ENCODE peak calls at places on chromosome 15, in seven cellular contexts. One of them, this sample, is unnamed.

GRCh38 chr15:39642011-39642640 is 61.2 kb downstream of the THBS1 start:
- DNase-seq in foreskin keratinocyte: peak
- DNase-seq in fibroblast of pulmonary artery: peak
- DNase-seq in astrocyte of the cerebellum: peak
- DNase-seq in esophagus squamous epithelium: no peak
- DNase-seq in uterus: no peak
- DNase-seq in PC-9: peak
- DNase-seq in this sample: no peak

GRCh38 chr15:67085818-67086649 is 20.6 kb downstream of the SMAD3 start:
- DNase-seq in PC-9: no peak
- DNase-seq in uterus: no peak
- DNase-seq in fibroblast of pulmonary artery: peak
- DNase-seq in esophagus squamous epithelium: no peak
- DNase-seq in astrocyte of the cerebellum: peak
- DNase-seq in foreskin keratinocyte: no peak
- DNase-seq in this sample: no peak

GRCh38 chr15:76345880-76346665 is 9.5 kb downstream of the ISL2 start:
- DNase-seq in uterus: no peak
- DNase-seq in esophagus squamous epithelium: no peak
- DNase-seq in PC-9: no peak
- DNase-seq in fibroblast of pulmonary artery: no peak
- DNase-seq in foreskin keratinocyte: no peak
- DNase-seq in astrocyte of the cerebellum: no peak
- DNase-seq in this sample: no peak

GRCh38 chr15:34647569-34648334 is 64.3 kb upstream of the GOLGA8B start:
- DNase-seq in esophagus squamous epithelium: no peak
- DNase-seq in astrocyte of the cerebellum: no peak
- DNase-seq in uterus: no peak
- DNase-seq in PC-9: no peak
- DNase-seq in fibroblast of pulmonary artery: no peak
- DNase-seq in foreskin keratinocyte: no peak
- DNase-seq in this sample: no peak

GRCh38 chr15:89396723-89397652 is 62.4 kb upstream of the POLG start:
- DNase-seq in fibroblast of pulmonary artery: no peak
- DNase-seq in astrocyte of the cerebellum: no peak
- DNase-seq in foreskin keratinocyte: no peak
- DNase-seq in uterus: no peak
- DNase-seq in esophagus squamous epithelium: no peak
- DNase-seq in PC-9: no peak
- DNase-seq in this sample: no peak

GRCh38 chr15:67840747-67841634 is 1.1 kb upstream of the RNU6-1 start:
- DNase-seq in fibroblast of pulmonary artery: peak
- DNase-seq in esophagus squamous epithelium: no peak
- DNase-seq in PC-9: no peak
- DNase-seq in uterus: no peak
- DNase-seq in astrocyte of the cerebellum: no peak
- DNase-seq in foreskin keratinocyte: no peak
- DNase-seq in this sample: no peak

GRCh38 chr15:72927451-72927850 is 124.8 kb upstream of the NEO1 start:
- DNase-seq in esophagus squamous epithelium: no peak
- DNase-seq in fibroblast of pulmonary artery: no peak
- DNase-seq in foreskin keratinocyte: no peak
- DNase-seq in uterus: no peak
- DNase-seq in PC-9: no peak
- DNase-seq in astrocyte of the cerebellum: no peak
- DNase-seq in this sample: no peak

GRCh38 chr15:89753855-89754254 is 2.8 kb upstream of the MESP1 start:
- DNase-seq in foreskin keratinocyte: no peak
- DNase-seq in fibroblast of pulmonary artery: no peak
- DNase-seq in uterus: no peak
- DNase-seq in esophagus squamous epithelium: no peak
- DNase-seq in astrocyte of the cerebellum: no peak
- DNase-seq in PC-9: no peak
- DNase-seq in this sample: no peak

GRCh38 chr15:73570355-73571032 is 62.7 kb downstream of the NPTN start:
- DNase-seq in uterus: no peak
- DNase-seq in PC-9: no peak
- DNase-seq in esophagus squamous epithelium: no peak
- DNase-seq in fibroblast of pulmonary artery: no peak
- DNase-seq in astrocyte of the cerebellum: no peak
- DNase-seq in foreskin keratinocyte: no peak
- DNase-seq in this sample: no peak

GRCh38 chr15:70704731-70705130 is 58.6 kb downstream of the UACA start:
- DNase-seq in uterus: no peak
- DNase-seq in esophagus squamous epithelium: no peak
- DNase-seq in foreskin keratinocyte: no peak
- DNase-seq in PC-9: no peak
- DNase-seq in fibroblast of pulmonary artery: no peak
- DNase-seq in astrocyte of the cerebellum: no peak
- DNase-seq in this sample: no peak

GRCh38 chr15:83275412-83275811 is 9.1 kb downstream of the BNC1 start:
- DNase-seq in fibroblast of pulmonary artery: no peak
- DNase-seq in esophagus squamous epithelium: no peak
- DNase-seq in foreskin keratinocyte: no peak
- DNase-seq in astrocyte of the cerebellum: no peak
- DNase-seq in PC-9: no peak
- DNase-seq in uterus: no peak
- DNase-seq in this sample: no peak

GRCh38 chr15:57272770-57273357 is 103.4 kb upstream of the CGNL1 start:
- DNase-seq in esophagus squamous epithelium: no peak
- DNase-seq in uterus: no peak
- DNase-seq in fibroblast of pulmonary artery: no peak
- DNase-seq in foreskin keratinocyte: no peak
- DNase-seq in PC-9: no peak
- DNase-seq in astrocyte of the cerebellum: no peak
- DNase-seq in this sample: no peak

GRCh38 chr15:75577401-75578205 is 1.5 kb downstream of the PTPN9 start:
- DNase-seq in astrocyte of the cerebellum: no peak
- DNase-seq in esophagus squamous epithelium: no peak
- DNase-seq in uterus: no peak
- DNase-seq in foreskin keratinocyte: no peak
- DNase-seq in PC-9: no peak
- DNase-seq in fibroblast of pulmonary artery: peak
- DNase-seq in this sample: peak

GRCh38 chr15:88042047-88042446 is 214.5 kb downstream of the NTRK3 start:
- DNase-seq in foreskin keratinocyte: no peak
- DNase-seq in uterus: no peak
- DNase-seq in PC-9: no peak
- DNase-seq in fibroblast of pulmonary artery: no peak
- DNase-seq in esophagus squamous epithelium: no peak
- DNase-seq in astrocyte of the cerebellum: no peak
- DNase-seq in this sample: no peak

GRCh38 chr15:29222129-29222853 is 47.3 kb downstream of the NSMCE3 start:
- DNase-seq in uterus: no peak
- DNase-seq in foreskin keratinocyte: no peak
- DNase-seq in astrocyte of the cerebellum: no peak
- DNase-seq in PC-9: no peak
- DNase-seq in fibroblast of pulmonary artery: no peak
- DNase-seq in esophagus squamous epithelium: no peak
- DNase-seq in this sample: no peak

GRCh38 chr15:29226431-29227216 is 43.0 kb downstream of the NSMCE3 start:
- DNase-seq in esophagus squamous epithelium: no peak
- DNase-seq in astrocyte of the cerebellum: no peak
- DNase-seq in uterus: no peak
- DNase-seq in PC-9: no peak
- DNase-seq in fibroblast of pulmonary artery: no peak
- DNase-seq in foreskin keratinocyte: no peak
- DNase-seq in this sample: no peak

GRCh38 chr15:29225534-29226224 is 43.9 kb downstream of the NSMCE3 start:
- DNase-seq in PC-9: no peak
- DNase-seq in uterus: no peak
- DNase-seq in esophagus squamous epithelium: no peak
- DNase-seq in foreskin keratinocyte: no peak
- DNase-seq in astrocyte of the cerebellum: no peak
- DNase-seq in fibroblast of pulmonary artery: peak
- DNase-seq in this sample: no peak

GRCh38 chr15:29220852-29221251 is 48.8 kb downstream of the NSMCE3 start:
- DNase-seq in astrocyte of the cerebellum: no peak
- DNase-seq in esophagus squamous epithelium: no peak
- DNase-seq in uterus: no peak
- DNase-seq in foreskin keratinocyte: no peak
- DNase-seq in PC-9: no peak
- DNase-seq in fibroblast of pulmonary artery: no peak
- DNase-seq in this sample: no peak

GRCh38 chr15:29223640-29224039 is 46.0 kb downstream of the NSMCE3 start:
- DNase-seq in foreskin keratinocyte: no peak
- DNase-seq in astrocyte of the cerebellum: no peak
- DNase-seq in PC-9: no peak
- DNase-seq in uterus: no peak
- DNase-seq in esophagus squamous epithelium: no peak
- DNase-seq in fibroblast of pulmonary artery: no peak
- DNase-seq in this sample: no peak
- TF ChIP-seq CTCF in foreskin keratinocyte: no peak
- TF ChIP-seq CTCF in astrocyte of the cerebellum: no peak
- TF ChIP-seq CTCF in PC-9: no peak
- TF ChIP-seq CTCF in uterus: no peak
- TF ChIP-seq CTCF in esophagus squamous epithelium: no peak
- TF ChIP-seq CTCF in fibroblast of pulmonary artery: no peak
- TF ChIP-seq CTCF in this sample: no peak

GRCh38 chr15:64653757-64654156 is 121.6 kb downstream of the RBPMS2 start:
- DNase-seq in PC-9: no peak
- DNase-seq in foreskin keratinocyte: no peak
- DNase-seq in uterus: no peak
- DNase-seq in astrocyte of the cerebellum: no peak
- DNase-seq in fibroblast of pulmonary artery: peak
- DNase-seq in esophagus squamous epithelium: no peak
- DNase-seq in this sample: no peak
- TF ChIP-seq CTCF in PC-9: peak
- TF ChIP-seq CTCF in foreskin keratinocyte: peak
- TF ChIP-seq CTCF in uterus: peak
- TF ChIP-seq CTCF in astrocyte of the cerebellum: peak
- TF ChIP-seq CTCF in fibroblast of pulmonary artery: peak
- TF ChIP-seq CTCF in esophagus squamous epithelium: peak
- TF ChIP-seq CTCF in this sample: no peak

GRCh38 chr15:80979538-80980200 is 9.9 kb downstream of the MESD start:
- DNase-seq in foreskin keratinocyte: no peak
- DNase-seq in esophagus squamous epithelium: no peak
- DNase-seq in PC-9: no peak
- DNase-seq in uterus: no peak
- DNase-seq in fibroblast of pulmonary artery: no peak
- DNase-seq in astrocyte of the cerebellum: no peak
- DNase-seq in this sample: no peak

GRCh38 chr15:80976851-80977250 is 12.8 kb downstream of the MESD start:
- DNase-seq in uterus: no peak
- DNase-seq in PC-9: no peak
- DNase-seq in esophagus squamous epithelium: no peak
- DNase-seq in fibroblast of pulmonary artery: no peak
- DNase-seq in astrocyte of the cerebellum: no peak
- DNase-seq in foreskin keratinocyte: no peak
- DNase-seq in this sample: peak

GRCh38 chr15:80978685-80979084 is 10.9 kb downstream of the MESD start:
- DNase-seq in uterus: no peak
- DNase-seq in fibroblast of pulmonary artery: no peak
- DNase-seq in astrocyte of the cerebellum: no peak
- DNase-seq in esophagus squamous epithelium: no peak
- DNase-seq in PC-9: no peak
- DNase-seq in foreskin keratinocyte: no peak
- DNase-seq in this sample: no peak

GRCh38 chr15:80974914-80975313 is 14.7 kb downstream of the MESD start:
- DNase-seq in uterus: no peak
- DNase-seq in esophagus squamous epithelium: no peak
- DNase-seq in fibroblast of pulmonary artery: no peak
- DNase-seq in astrocyte of the cerebellum: no peak
- DNase-seq in foreskin keratinocyte: no peak
- DNase-seq in PC-9: no peak
- DNase-seq in this sample: no peak

DNA sequence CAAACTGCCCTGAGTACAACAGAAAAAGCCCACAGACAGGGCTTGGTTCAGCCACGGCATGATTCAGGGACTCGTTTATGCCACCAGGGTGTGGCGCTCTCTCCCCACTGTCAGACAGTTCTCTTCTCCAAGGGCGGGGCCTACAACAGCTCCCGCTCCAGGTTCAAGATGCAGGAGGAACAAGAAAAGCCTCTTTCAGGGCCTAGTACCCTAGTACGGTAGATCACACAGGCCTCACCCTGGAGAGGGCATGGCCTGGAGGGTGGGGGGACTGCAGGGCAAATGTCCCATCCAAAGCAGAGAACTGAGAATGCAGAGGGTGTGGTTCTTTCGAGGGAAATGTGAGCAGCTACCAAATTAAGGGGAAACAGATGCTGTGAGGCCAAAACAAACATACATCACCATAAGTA is 12.0 kb downstream of the MESD start:
- DNase-seq in uterus: peak
- DNase-seq in PC-9: no peak
- DNase-seq in astrocyte of the cerebellum: no peak
- DNase-seq in fibroblast of pulmonary artery: peak
- DNase-seq in esophagus squamous epithelium: no peak
- DNase-seq in foreskin keratinocyte: no peak
- DNase-seq in this sample: no peak
- TF ChIP-seq CTCF in uterus: peak
- TF ChIP-seq CTCF in PC-9: no peak
- TF ChIP-seq CTCF in astrocyte of the cerebellum: peak
- TF ChIP-seq CTCF in fibroblast of pulmonary artery: peak
- TF ChIP-seq CTCF in esophagus squamous epithelium: peak
- TF ChIP-seq CTCF in foreskin keratinocyte: peak
- TF ChIP-seq CTCF in this sample: peak

GRCh38 chr15:23663232-23663631 is 15.6 kb upstream of the MAGEL2 start:
- DNase-seq in foreskin keratinocyte: no peak
- DNase-seq in esophagus squamous epithelium: no peak
- DNase-seq in PC-9: no peak
- DNase-seq in astrocyte of the cerebellum: no peak
- DNase-seq in uterus: no peak
- DNase-seq in fibroblast of pulmonary artery: no peak
- DNase-seq in this sample: no peak
- TF ChIP-seq CTCF in foreskin keratinocyte: no peak
- TF ChIP-seq CTCF in esophagus squamous epithelium: no peak
- TF ChIP-seq CTCF in PC-9: no peak
- TF ChIP-seq CTCF in astrocyte of the cerebellum: no peak
- TF ChIP-seq CTCF in uterus: no peak
- TF ChIP-seq CTCF in fibroblast of pulmonary artery: no peak
- TF ChIP-seq CTCF in this sample: no peak

DNA sequence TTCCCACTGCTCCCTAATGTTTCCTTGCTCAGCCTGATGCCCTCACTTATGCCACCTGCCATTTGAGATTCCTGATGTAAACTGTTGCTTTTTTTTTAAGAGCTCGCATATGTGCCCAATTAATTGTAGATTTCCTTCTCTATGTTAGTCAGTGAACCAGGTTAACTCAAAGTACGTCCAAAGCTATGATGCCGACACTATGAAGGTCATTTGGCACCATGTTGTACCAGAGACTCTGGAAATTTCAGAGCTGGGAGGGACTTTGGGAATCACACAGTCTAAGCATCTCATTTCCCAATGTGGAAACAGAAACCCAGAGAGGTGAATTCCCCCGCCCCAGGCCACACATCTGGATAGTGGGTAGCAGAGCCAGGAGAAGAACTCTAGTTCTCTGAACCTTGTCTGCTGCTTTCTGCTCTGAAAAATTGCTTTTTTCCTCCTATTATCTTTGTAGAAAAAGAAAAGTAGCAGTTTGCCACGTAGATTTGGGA is 38.5 kb upstream of the TNFAIP8L3 start:
- DNase-seq in astrocyte of the cerebellum: no peak
- DNase-seq in esophagus squamous epithelium: no peak
- DNase-seq in PC-9: no peak
- DNase-seq in uterus: no peak
- DNase-seq in foreskin keratinocyte: no peak
- DNase-seq in fibroblast of pulmonary artery: no peak
- DNase-seq in this sample: no peak
- TF ChIP-seq CTCF in astrocyte of the cerebellum: no peak
- TF ChIP-seq CTCF in esophagus squamous epithelium: no peak
- TF ChIP-seq CTCF in PC-9: no peak
- TF ChIP-seq CTCF in uterus: no peak
- TF ChIP-seq CTCF in foreskin keratinocyte: no peak
- TF ChIP-seq CTCF in fibroblast of pulmonary artery: no peak
- TF ChIP-seq CTCF in this sample: no peak